ENCODE peak calls at places on chromosomes 4 and X, in five cellular contexts. O is heart right ventricle, G is adipocyte, H is colonic mucosa, X is tibial artery. L is an unnamed sample. For H3K36me3 and H3K4me1, the result is how much of the 10 kb centered on the place peaks cover.

GRCh38 chrX:26026179-26026578 is 112.0 kb upstream of the MAGEB18 start:
- DNase-seq in H (no peak), X (no peak), G (no peak), O (no peak), L (no peak)

GRCh38 chrX:10166731-10167149 is 10.0 kb downstream of the CLCN4 start:
- DNase-seq in X (no peak), G (no peak), H (no peak), O (no peak), L (no peak)

GRCh38 chrX:46180258-46180687 is 364.9 kb downstream of the ZNF674 start:
- DNase-seq in X (no peak), O (no peak), H (no peak), G (peak), L (no peak)

GRCh38 chrX:150566734-150567182 is 1.7 kb upstream of the MTM1 start:
- DNase-seq in X (no peak), G (no peak), H (no peak), O (no peak), L (no peak)

GRCh38 chrX:150324035-150324728 is 38.9 kb upstream of the MAMLD1 start:
- DNase-seq in G (peak), X (no peak), O (no peak), H (no peak), L (no peak)

GRCh38 chrX:13103111-13103913 is 58.9 kb upstream of the FAM9C start:
- DNase-seq in H (no peak), X (no peak), O (no peak), G (no peak), L (no peak)

GRCh38 chr4:117434424-117434823 is 349.0 kb upstream of the TRAM1L1 start:
- DNase-seq in O (no peak), X (no peak), H (no peak), G (no peak), L (no peak)

GRCh38 chrX:11629593-11630211 is 36.0 kb downstream of the ARHGAP6 start:
- DNase-seq in H (no peak), X (peak), G (peak), O (peak), L (no peak)

GRCh38 chrX:94914235-94914634 is 1240.2 kb downstream of the FAM133A start:
- DNase-seq in O (no peak), H (no peak), G (no peak), X (no peak), L (no peak)

GRCh38 chr4:118968006-118968405 is 79.4 kb downstream of the SYNPO2 start:
- DNase-seq in H (peak), O (peak), X (peak), G (peak), L (peak)

GRCh38 chrX:155747520-155747919 is 133.6 kb upstream of the VAMP7 start:
- DNase-seq in X (no peak), G (no peak), H (peak), O (peak), L (peak)

GRCh38 chrX:140713174-140713539 is 3.6 kb downstream of the LINC00632 start:
- DNase-seq in O (no peak), X (no peak), G (no peak), H (no peak), L (no peak)

GRCh38 chr4:82493721-82494425 is 63.5 kb downstream of the ENOPH1 start:
- DNase-seq in G (peak), O (no peak), H (no peak), X (no peak), L (no peak)

GRCh38 chr4:170697845-170698244 is 608.1 kb upstream of the AADAT start:
- DNase-seq in G (no peak), X (no peak), H (no peak), O (no peak), L (no peak)

GRCh38 chr4:184805462-184806245 is 20.1 kb downstream of the ACSL1 start:
- DNase-seq in X (peak), H (peak), O (peak), G (no peak), L (peak)

GRCh38 chr4:174828845-174829701 is at the start of gene GLRA3:
- DNase-seq in O (no peak), X (no peak), H (peak), G (peak), L (no peak)

GRCh38 chrX:43108828-43109227 is 330.9 kb upstream of the PPP1R2C start:
- DNase-seq in O (no peak), G (no peak), H (no peak), X (no peak), L (no peak)

GRCh38 chr4:54487491-54487890 is 170.3 kb upstream of the KIT start:
- DNase-seq in O (no peak), X (no peak), H (no peak), G (no peak), L (no peak)

GRCh38 chr4:1058997-1059665 is 47.7 kb downstream of the FGFRL1 start:
- DNase-seq in G (no peak), H (no peak), O (no peak), X (peak), L (no peak)

GRCh38 chrX:104343408-104344129 is 88.8 kb upstream of the ESX1 start:
- DNase-seq in H (peak), O (peak), X (no peak), G (peak), L (no peak)

GRCh38 chrX:129529685-129530281 is 6.5 kb upstream of the SMARCA1 start:
- DNase-seq in H (no peak), O (no peak), X (no peak), G (peak), L (no peak)

GRCh38 chr4:109079731-109080130 is 222.7 kb downstream of the COL25A1 start:
- DNase-seq in H (no peak), X (no peak), O (no peak), G (peak), L (no peak)

GRCh38 chr4:118989098-118990080 is 100.7 kb downstream of the SYNPO2 start:
- DNase-seq in H (no peak), O (no peak), X (no peak), G (peak), L (no peak)

GRCh38 chr4:13920901-13921300 is 293.4 kb upstream of the BOD1L1 start:
- DNase-seq in X (no peak), G (peak), O (peak), H (peak), L (peak)

GRCh38 chrX:123860506-123860840 is 620 bp downstream of the XIAP start:
- DNase-seq in G (no peak), X (no peak), O (peak), H (peak), L (peak)

GRCh38 chr4:166324321-166324720 is 451.3 kb downstream of the TLL1 start:
- DNase-seq in O (no peak), G (peak), H (peak), X (no peak), L (no peak)

GRCh38 chr4:170093978-170094377 is 4.2 kb upstream of the AADAT start:
- DNase-seq in O (no peak), H (no peak), X (no peak), G (no peak), L (no peak)

GRCh38 chr4:41477200-41477910 is 60.6 kb upstream of the LIMCH1 start:
- DNase-seq in G (no peak), O (no peak), H (no peak), X (no peak), L (no peak)

GRCh38 chr4:127747883-127748282 is 17.7 kb downstream of the SLC25A31 start:
- DNase-seq in X (no peak), O (no peak), G (no peak), H (no peak), L (no peak)

DNA sequence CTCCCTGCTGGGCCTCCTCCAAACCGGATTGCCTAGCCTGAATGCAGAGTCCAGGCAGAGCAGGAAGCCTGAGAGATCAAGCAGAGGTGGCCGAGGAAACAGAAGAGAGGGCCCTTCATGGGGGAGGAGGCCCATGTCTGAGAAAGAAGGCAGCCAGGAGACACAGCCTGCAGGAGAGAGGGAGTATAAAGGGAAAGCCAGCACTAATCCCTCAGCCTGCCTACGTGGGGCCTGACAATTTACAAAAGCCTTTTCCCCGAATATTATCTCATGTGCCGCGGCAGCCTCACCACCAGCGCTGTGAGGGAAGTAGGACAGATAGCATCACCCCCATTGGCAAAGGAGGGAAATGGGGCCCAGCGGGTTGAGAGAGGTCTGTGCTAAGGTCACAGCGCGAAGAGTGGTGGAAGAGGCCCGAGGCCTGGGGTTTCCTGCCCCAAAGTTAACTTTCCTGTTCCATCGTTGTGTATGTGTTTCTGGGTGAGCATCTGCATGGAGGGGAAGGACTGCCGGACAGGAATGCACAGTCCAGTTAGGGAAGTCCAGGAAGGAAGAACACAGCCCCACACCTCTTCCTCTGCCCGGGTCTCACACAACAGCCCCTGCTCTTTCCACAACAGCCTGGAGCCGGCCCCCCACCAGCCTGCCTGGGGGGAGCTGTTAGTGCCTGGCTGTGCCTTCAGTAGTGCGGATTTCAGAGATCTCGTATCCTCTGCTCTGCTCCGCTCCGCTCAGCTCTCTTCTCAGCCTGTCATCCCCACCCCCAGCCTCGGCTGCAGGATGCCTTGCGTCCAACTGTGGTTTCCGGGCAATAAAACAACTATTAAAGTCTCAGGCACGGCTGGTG is 50.9 kb upstream of the BCOR start:
- DNase-seq in G (no peak), H (peak), X (no peak), O (no peak), L (no peak)
- H3K36me3 ChIP-seq in G (under half), H (under half), X (under half), O (under half), L (under half)

GRCh38 chrX:71955530-71956120 is 45.0 kb downstream of the NHSL2 start:
- DNase-seq in O (peak), H (no peak), G (no peak), X (no peak), L (no peak)

GRCh38 chrX:71954458-71954857 is 43.8 kb downstream of the NHSL2 start:
- DNase-seq in O (no peak), X (no peak), H (no peak), G (no peak), L (no peak)

GRCh38 chrX:71953946-71954345 is 43.3 kb downstream of the NHSL2 start:
- DNase-seq in G (no peak), H (no peak), X (no peak), O (no peak), L (no peak)

GRCh38 chrX:71950066-71950465 is 39.4 kb downstream of the NHSL2 start:
- DNase-seq in G (no peak), H (no peak), X (no peak), O (no peak), L (no peak)

DNA sequence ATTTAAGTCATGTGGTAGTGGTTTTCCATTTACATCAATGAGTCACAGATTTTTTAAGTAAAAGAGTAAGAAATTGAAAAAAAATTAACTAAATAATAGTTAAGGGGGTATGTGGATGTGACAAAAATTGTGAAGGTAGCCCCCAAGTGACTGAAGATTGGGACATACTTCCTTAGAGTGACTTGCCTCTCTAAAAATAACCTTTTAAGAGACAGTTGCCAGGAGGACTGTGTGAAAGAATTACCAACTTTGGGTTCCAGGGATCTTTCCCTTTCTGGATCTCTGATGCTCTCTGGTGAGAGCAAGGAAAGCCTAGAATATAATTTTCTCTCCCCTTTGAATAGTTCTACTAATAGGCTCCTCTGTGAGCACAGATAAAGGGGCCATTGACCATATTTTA is 42.7 kb downstream of the NHSL2 start:
- DNase-seq in O (no peak), H (no peak), X (no peak), G (no peak), L (no peak)
- H3K4me1 ChIP-seq in O (under half), H (under half), X (under half), G (under half), L (under half)

GRCh38 chrX:153961292-153961691 is 10.3 kb downstream of the HCFC1 start:
- DNase-seq in G (no peak), H (no peak), O (no peak), X (no peak), L (no peak)

GRCh38 chrX:153963546-153963945 is 8.1 kb downstream of the HCFC1 start:
- DNase-seq in O (no peak), G (no peak), H (no peak), X (no peak), L (no peak)

GRCh38 chrX:153966283-153966688 is 5.3 kb downstream of the HCFC1 start:
- DNase-seq in X (peak), H (no peak), O (no peak), G (no peak), L (no peak)

GRCh38 chrX:153966841-153967535 is 4.6 kb downstream of the HCFC1 start:
- DNase-seq in O (no peak), H (no peak), G (no peak), X (no peak), L (no peak)

GRCh38 chrX:153964105-153964504 is 7.5 kb downstream of the HCFC1 start:
- DNase-seq in G (no peak), H (no peak), X (no peak), O (no peak), L (no peak)
- H3K36me3 ChIP-seq in G (under half), H (under half), X (half or more), O (under half), L (under half)

GRCh38 chr4:145484240-145484846 is 2.7 kb downstream of the SMAD1 start:
- DNase-seq in X (no peak), H (no peak), O (no peak), G (no peak), L (no peak)

GRCh38 chr4:145480257-145480656 is 1.4 kb upstream of the SMAD1 start:
- DNase-seq in X (no peak), O (no peak), H (no peak), G (no peak), L (no peak)

GRCh38 chr4:145481164-145481941 is at the start of gene SMAD1:
- DNase-seq in H (peak), G (peak), X (peak), O (peak), L (peak)

GRCh38 chr4:145481942-145482208 is 222 bp downstream of the SMAD1 start:
- DNase-seq in G (no peak), O (no peak), H (no peak), X (no peak), L (no peak)

DNA sequence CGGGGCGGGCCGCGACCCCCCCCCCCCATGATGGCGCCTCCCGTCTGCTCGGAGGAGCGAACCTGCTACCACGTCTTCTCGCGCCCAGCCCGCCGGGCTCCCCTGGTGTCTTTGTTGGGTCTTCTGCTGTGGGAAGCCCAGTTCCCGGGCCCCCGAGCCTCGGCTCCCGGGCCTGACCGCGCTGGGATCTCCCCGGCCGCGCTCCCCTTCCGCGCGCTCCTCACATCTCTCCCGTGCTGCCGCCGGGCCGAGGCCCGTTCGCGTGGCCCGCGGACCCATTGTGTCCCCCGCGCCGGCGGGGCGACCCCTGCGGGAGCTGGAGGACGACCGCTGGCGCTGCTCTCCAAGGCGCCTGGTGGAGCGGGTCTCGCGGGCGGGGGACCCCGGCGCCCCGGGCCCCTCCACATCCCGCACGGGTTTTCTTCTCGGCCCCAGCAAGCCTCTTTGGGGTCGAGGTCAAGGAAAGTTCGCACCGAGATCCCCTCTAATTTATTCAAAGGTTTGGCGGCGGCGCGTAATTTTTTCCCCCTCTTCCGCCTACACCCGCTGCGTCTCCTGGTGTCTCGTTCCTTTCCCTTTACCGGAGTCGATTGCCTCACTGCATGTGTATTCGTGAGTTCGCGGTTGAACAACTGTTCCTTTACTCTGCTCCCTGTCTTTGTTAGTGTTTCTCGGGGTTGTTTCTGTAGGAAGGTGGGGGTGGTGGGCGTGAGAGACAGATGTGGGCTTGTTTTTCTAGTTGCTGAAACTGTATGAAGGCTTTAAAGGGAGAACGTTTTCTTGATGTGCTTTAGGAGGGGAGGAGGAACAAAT is 762 bp downstream of the SMAD1 start:
- DNase-seq in H (peak), O (peak), G (peak), X (peak), L (peak)
- H3K4me1 ChIP-seq in H (under half), O (under half), G (under half), X (under half), L (under half)

GRCh38 chrX:154546354-154547244 is at the start of gene G6PD:
- DNase-seq in G (peak), X (no peak), O (no peak), H (peak), L (peak)
- H3K36me3 ChIP-seq in G (under half), X (under half), O (under half), H (under half), L (under half)

GRCh38 chr4:7507381-7507780 is 72.7 kb upstream of the PSAPL1 start:
- DNase-seq in G (peak), H (no peak), X (no peak), O (no peak), L (no peak)
- H3K4me1 ChIP-seq in G (under half), H (under half), X (under half), O (under half), L (under half)

DNA sequence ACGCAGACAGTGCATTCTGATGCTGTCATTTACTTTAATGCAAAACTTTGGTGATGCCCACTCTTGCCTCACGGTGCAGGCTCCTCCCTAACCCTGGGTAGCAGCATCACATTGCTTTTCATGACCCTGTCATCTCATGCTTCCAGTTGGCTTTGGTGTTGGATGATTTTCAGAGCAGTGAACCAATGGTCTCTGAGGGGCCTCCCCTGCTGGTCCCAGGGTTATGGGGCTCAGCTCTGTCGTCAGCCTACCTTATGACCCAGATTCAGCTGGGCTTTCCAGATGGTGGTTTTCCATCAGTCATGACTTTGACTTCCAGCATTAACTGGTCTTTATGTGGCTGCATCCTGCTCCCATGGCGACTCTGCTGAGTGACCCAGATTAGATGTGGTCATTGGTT is 56.0 kb downstream of the NOP14 start:
- DNase-seq in X (no peak), G (no peak), H (no peak), O (no peak), L (no peak)
- H3K36me3 ChIP-seq in X (half or more), G (half or more), H (under half), O (half or more), L (under half)

GRCh38 chrX:154382483-154383069 is 3.5 kb downstream of the EMD start:
- DNase-seq in O (no peak), X (peak), H (no peak), G (no peak), L (no peak)
- H3K4me1 ChIP-seq in O (under half), X (under half), H (under half), G (under half), L (under half)

DNA sequence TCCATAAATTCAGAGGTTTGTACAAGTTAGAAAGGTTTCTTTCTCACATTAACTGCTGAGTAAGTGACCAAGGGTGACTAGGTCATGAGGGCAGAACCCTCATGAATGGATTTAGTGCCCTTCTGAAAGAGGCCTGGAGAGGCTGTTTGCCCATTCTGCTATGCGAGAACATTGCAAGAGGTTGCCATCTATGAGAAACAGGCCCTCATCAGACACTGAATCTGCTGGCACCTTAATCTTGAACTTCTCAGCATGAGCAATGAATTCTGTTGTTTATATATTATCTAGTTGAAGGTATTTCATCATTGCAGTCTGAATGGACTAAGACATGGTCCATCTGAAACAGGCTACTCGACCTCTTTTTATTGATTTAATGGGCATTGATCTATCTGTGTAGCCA is 96.2 kb upstream of the GPRIN3 start:
- DNase-seq in H (no peak), G (no peak), X (no peak), O (no peak), L (no peak)
- H3K36me3 ChIP-seq in H (under half), G (under half), X (under half), O (under half), L (under half)

L was measured in Peyer's patch.